ENCODE peak calls at places on chromosomes 7 and 10, in five cellular contexts. One of them, this sample, is unnamed.

GRCh38 chr7:3194501-3195141 is 106.4 kb upstream of the SDK1 start:
- DNase-seq in suprapubic skin: no peak
- DNase-seq in A549: peak; percentile 85
- DNase-seq in body of pancreas: peak; percentile 50
- DNase-seq in sigmoid colon: no peak
- DNase-seq in this sample: no peak

GRCh38 chr10:119246862-119247549 is 39.6 kb downstream of the GRK5 start:
- DNase-seq in sigmoid colon: no peak
- DNase-seq in A549: no peak
- DNase-seq in suprapubic skin: no peak
- DNase-seq in body of pancreas: no peak
- DNase-seq in this sample: no peak

GRCh38 chr10:96719850-96720421 is 378 bp downstream of the PIK3AP1 start:
- DNase-seq in A549: peak; percentile 57
- DNase-seq in body of pancreas: peak; percentile 78
- DNase-seq in suprapubic skin: peak; percentile 73
- DNase-seq in sigmoid colon: peak; percentile 75
- DNase-seq in this sample: peak; percentile 31

GRCh38 chr10:102781089-102781920 is 37.6 kb downstream of the WBP1L start:
- DNase-seq in suprapubic skin: no peak
- DNase-seq in sigmoid colon: no peak
- DNase-seq in A549: no peak
- DNase-seq in body of pancreas: no peak
- DNase-seq in this sample: no peak

GRCh38 chr7:20514364-20514763 is 101.1 kb upstream of the ABCB5 start:
- DNase-seq in body of pancreas: peak; percentile 68
- DNase-seq in suprapubic skin: no peak
- DNase-seq in sigmoid colon: peak; percentile 68
- DNase-seq in A549: no peak
- DNase-seq in this sample: no peak

GRCh38 chr10:54800677-54801480 is at the start of gene PCDH15:
- DNase-seq in body of pancreas: peak; percentile 12
- DNase-seq in A549: no peak
- DNase-seq in suprapubic skin: no peak
- DNase-seq in sigmoid colon: no peak
- DNase-seq in this sample: no peak

GRCh38 chr10:26217396-26218105 is 977 bp downstream of the GAD2 start:
- DNase-seq in A549: no peak
- DNase-seq in suprapubic skin: no peak
- DNase-seq in sigmoid colon: no peak
- DNase-seq in body of pancreas: no peak
- DNase-seq in this sample: no peak

GRCh38 chr7:158007697-158008257 is 579.8 kb downstream of the PTPRN2 start:
- DNase-seq in suprapubic skin: no peak
- DNase-seq in sigmoid colon: no peak
- DNase-seq in body of pancreas: no peak
- DNase-seq in A549: no peak
- DNase-seq in this sample: no peak

GRCh38 chr10:100715101-100715444 is 30.3 kb upstream of the PAX2 start:
- DNase-seq in body of pancreas: no peak
- DNase-seq in A549: no peak
- DNase-seq in sigmoid colon: no peak
- DNase-seq in suprapubic skin: no peak
- DNase-seq in this sample: no peak

DNA sequence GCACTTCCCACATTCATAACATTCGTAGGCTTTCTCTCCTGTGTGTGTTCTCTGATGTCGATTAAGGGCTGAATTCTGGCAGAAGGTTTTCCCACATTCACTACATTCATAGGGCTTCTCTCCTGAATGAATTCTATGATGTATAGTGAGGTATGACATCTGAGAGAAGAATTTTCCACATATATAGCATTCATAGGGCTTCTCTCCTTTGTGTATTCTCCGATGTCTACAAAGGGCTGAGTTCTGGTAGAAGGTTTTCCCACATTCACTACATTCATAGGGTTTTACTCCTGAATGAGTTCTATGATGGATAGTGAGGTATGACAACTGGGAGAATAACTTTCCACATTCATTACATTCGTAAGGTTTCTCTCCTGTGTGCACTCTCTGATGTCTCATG is 15.6 kb downstream of the ZNF12 start:
- DNase-seq in A549: no peak
- DNase-seq in sigmoid colon: no peak
- DNase-seq in suprapubic skin: no peak
- DNase-seq in body of pancreas: no peak
- DNase-seq in this sample: no peak
- H3K9me3 ChIP-seq in A549: peaks cover 100% of the 10 kb centered on the region
- H3K9me3 ChIP-seq in sigmoid colon: peaks cover 60% of the 10 kb centered on the region
- H3K9me3 ChIP-seq in suprapubic skin: peaks cover 87% of the 10 kb centered on the region
- H3K9me3 ChIP-seq in body of pancreas: peaks cover 93% of the 10 kb centered on the region
- H3K9me3 ChIP-seq in this sample: peaks cover 13% of the 10 kb centered on the region

DNA sequence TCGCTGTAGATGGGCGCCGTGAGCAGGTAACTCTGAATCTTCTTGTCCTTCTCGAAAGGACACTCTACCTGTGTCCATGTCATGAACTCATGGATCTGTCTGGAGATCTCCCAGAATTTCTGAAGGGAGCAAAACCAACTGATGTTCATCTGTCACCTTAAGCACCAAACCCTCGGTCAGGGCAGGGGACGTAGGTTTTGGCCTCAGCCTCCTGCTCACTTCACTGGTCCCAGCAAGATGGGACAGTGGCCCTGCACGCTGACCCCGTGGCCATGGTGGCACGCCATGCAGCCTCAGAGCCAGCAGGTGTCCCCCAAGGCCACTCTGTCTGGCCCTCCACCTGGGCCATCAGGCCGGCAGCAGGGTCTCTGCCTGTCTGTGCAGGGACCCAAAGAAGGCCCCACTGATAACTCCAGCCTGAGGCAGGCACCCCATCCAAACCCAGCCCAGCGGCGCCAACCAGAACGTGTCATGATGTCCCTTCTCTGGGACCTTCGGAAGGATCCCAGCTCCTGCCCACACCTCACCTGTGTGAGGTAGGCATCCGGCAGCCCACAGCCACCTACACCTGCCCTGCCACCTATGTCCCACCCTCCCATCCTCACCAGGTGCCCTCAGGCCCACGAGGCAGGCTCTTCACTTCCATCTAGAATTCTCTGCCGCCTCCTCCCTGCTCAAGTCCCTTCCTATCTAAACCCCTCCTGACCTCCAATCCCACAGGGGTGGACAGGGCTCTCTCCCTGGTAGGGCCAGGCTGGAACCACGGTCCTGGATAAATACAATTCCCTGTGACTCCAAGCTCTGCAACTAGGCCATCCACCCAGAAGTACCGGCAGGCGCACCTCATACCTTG is 59.0 kb downstream of the CSGALNACT2 start:
- DNase-seq in sigmoid colon: no peak
- DNase-seq in suprapubic skin: no peak
- DNase-seq in A549: no peak
- DNase-seq in body of pancreas: no peak
- DNase-seq in this sample: no peak
- TF ChIP-seq CTCF in sigmoid colon: no peak
- TF ChIP-seq CTCF in suprapubic skin: no peak
- TF ChIP-seq CTCF in A549: no peak
- TF ChIP-seq CTCF in body of pancreas: no peak
- TF ChIP-seq CTCF in this sample: no peak

GRCh38 chr7:50449881-50450690 is at the start of gene FIGNL1:
- DNase-seq in suprapubic skin: peak; percentile 80
- DNase-seq in A549: peak; percentile 65
- DNase-seq in body of pancreas: peak; percentile 81
- DNase-seq in sigmoid colon: peak; percentile 83
- DNase-seq in this sample: no peak
- TF ChIP-seq POLR2A in suprapubic skin: no peak
- TF ChIP-seq POLR2A in A549: peak; percentile 81
- TF ChIP-seq POLR2A in body of pancreas: no peak
- TF ChIP-seq POLR2A in sigmoid colon: no peak
- TF ChIP-seq POLR2A in this sample: peak; percentile 50

GRCh38 chr10:121570316-121570715 is 27.9 kb downstream of the FGFR2 start:
- DNase-seq in sigmoid colon: no peak
- DNase-seq in A549: no peak
- DNase-seq in body of pancreas: no peak
- DNase-seq in suprapubic skin: no peak
- DNase-seq in this sample: no peak
- H3K9me3 ChIP-seq in sigmoid colon: no peaks in the 10 kb centered on the region
- H3K9me3 ChIP-seq in A549: no peaks in the 10 kb centered on the region
- H3K9me3 ChIP-seq in body of pancreas: no peaks in the 10 kb centered on the region
- H3K9me3 ChIP-seq in suprapubic skin: no peaks in the 10 kb centered on the region
- H3K9me3 ChIP-seq in this sample: no peaks in the 10 kb centered on the region

GRCh38 chr10:127815147-127815546 is 77.6 kb downstream of the CLRN3 start:
- DNase-seq in body of pancreas: no peak
- DNase-seq in suprapubic skin: no peak
- DNase-seq in sigmoid colon: no peak
- DNase-seq in A549: no peak
- DNase-seq in this sample: no peak
- TF ChIP-seq CTCF in body of pancreas: no peak
- TF ChIP-seq CTCF in suprapubic skin: no peak
- TF ChIP-seq CTCF in sigmoid colon: no peak
- TF ChIP-seq CTCF in A549: no peak
- TF ChIP-seq CTCF in this sample: peak; percentile 24

DNA sequence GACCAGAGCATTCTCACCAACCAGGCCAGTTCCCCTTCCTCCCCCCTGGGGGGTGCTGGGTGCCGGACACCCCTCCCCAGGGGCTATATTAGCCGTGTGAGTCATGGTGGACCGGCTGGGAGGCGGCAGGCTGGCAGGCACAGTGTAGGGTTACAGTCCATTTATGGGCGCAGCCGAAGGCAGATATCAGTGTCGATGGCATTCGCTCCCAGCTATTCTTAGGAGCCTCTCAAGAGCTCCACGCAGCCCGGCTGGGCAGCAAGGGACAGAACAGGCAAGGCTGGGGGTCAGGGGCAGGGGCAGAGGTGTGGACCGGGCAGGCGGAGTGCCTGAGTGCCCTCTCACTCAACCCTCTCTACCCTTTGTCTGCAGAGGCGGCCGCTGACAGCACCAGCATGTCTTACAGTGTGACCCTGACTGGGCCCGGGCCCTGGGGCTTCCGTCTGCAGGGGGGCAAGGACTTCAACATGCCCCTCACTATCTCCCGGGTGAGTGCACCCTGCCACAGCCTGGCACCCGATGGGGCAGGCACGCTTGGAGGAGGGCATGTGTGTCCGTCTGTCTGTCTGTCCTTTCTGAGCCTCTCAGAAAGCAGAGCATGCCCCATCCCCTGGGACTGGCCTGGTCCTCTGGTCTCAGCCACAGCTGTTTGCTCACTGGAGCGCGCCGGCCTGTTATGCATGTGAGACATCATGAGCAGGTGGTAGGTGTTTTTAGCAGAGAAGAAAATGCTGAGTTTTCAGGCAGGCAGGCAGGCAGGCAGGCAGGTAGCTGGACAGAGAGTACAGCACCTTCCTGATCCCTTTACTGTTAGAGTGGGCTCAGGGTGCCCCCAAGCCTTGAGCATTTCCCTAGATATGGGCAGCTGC is at the start of gene LDB3:
- DNase-seq in body of pancreas: peak; percentile 45
- DNase-seq in sigmoid colon: peak; percentile 91
- DNase-seq in suprapubic skin: no peak
- DNase-seq in A549: no peak
- DNase-seq in this sample: no peak
- TF ChIP-seq POLR2A in body of pancreas: no peak
- TF ChIP-seq POLR2A in sigmoid colon: peak; percentile 92
- TF ChIP-seq POLR2A in suprapubic skin: no peak
- TF ChIP-seq POLR2A in A549: no peak
- TF ChIP-seq POLR2A in this sample: no peak

GRCh38 chr7:65404020-65404419 is 30.4 kb downstream of the ZNF92 start:
- DNase-seq in A549: no peak
- DNase-seq in sigmoid colon: no peak
- DNase-seq in suprapubic skin: no peak
- DNase-seq in body of pancreas: no peak
- DNase-seq in this sample: no peak
- H3K9me3 ChIP-seq in A549: peaks cover 48% of the 10 kb centered on the region
- H3K9me3 ChIP-seq in sigmoid colon: peaks cover 14% of the 10 kb centered on the region
- H3K9me3 ChIP-seq in suprapubic skin: peaks cover 40% of the 10 kb centered on the region
- H3K9me3 ChIP-seq in body of pancreas: peaks cover 49% of the 10 kb centered on the region
- H3K9me3 ChIP-seq in this sample: peaks cover 6% of the 10 kb centered on the region

GRCh38 chr7:66352071-66352470 is 146.9 kb downstream of the TPST1 start:
- DNase-seq in body of pancreas: no peak
- DNase-seq in A549: no peak
- DNase-seq in sigmoid colon: no peak
- DNase-seq in suprapubic skin: no peak
- DNase-seq in this sample: no peak
- TF ChIP-seq CTCF in body of pancreas: no peak
- TF ChIP-seq CTCF in A549: no peak
- TF ChIP-seq CTCF in sigmoid colon: no peak
- TF ChIP-seq CTCF in suprapubic skin: no peak
- TF ChIP-seq CTCF in this sample: peak; percentile 17

This sample was measured in esophagus squamous epithelium.